ENCODE peak calls at places on chromosomes 3 and 15, in five cellular contexts. One of them, this sample, is unnamed.

GRCh38 chr3:48428863-48429415 is 947 bp downstream of the PLXNB1 start:
- DNase-seq in fibroblast of mammary gland: no peak
- DNase-seq in nucleus accumbens: no peak
- DNase-seq in M059J: no peak
- DNase-seq in uterus: peak; percentile 61
- DNase-seq in this sample: no peak

GRCh38 chr3:182115328-182116045 is 403.8 kb downstream of the SOX2 start:
- DNase-seq in fibroblast of mammary gland: no peak
- DNase-seq in uterus: no peak
- DNase-seq in nucleus accumbens: no peak
- DNase-seq in M059J: no peak
- DNase-seq in this sample: no peak

GRCh38 chr15:32941823-32942222 is 224.0 kb downstream of the GREM1 start:
- DNase-seq in uterus: no peak
- DNase-seq in M059J: no peak
- DNase-seq in fibroblast of mammary gland: no peak
- DNase-seq in nucleus accumbens: no peak
- DNase-seq in this sample: no peak

GRCh38 chr15:70412717-70413266 is 315.1 kb upstream of the TLE3 start:
- DNase-seq in nucleus accumbens: no peak
- DNase-seq in fibroblast of mammary gland: no peak
- DNase-seq in M059J: no peak
- DNase-seq in uterus: no peak
- DNase-seq in this sample: no peak

GRCh38 chr15:39700301-39700700 is 82.3 kb downstream of the FSIP1 start:
- DNase-seq in fibroblast of mammary gland: no peak
- DNase-seq in nucleus accumbens: no peak
- DNase-seq in M059J: no peak
- DNase-seq in uterus: no peak
- DNase-seq in this sample: no peak

GRCh38 chr3:71528816-71529215 is 54.7 kb downstream of the FOXP1 start:
- DNase-seq in uterus: no peak
- DNase-seq in fibroblast of mammary gland: no peak
- DNase-seq in M059J: no peak
- DNase-seq in nucleus accumbens: no peak
- DNase-seq in this sample: no peak

GRCh38 chr15:56683925-56684324 is 49.4 kb downstream of the ZNF280D start:
- DNase-seq in nucleus accumbens: no peak
- DNase-seq in fibroblast of mammary gland: no peak
- DNase-seq in uterus: no peak
- DNase-seq in M059J: no peak
- DNase-seq in this sample: no peak

GRCh38 chr15:94015324-94015723 is 216.0 kb upstream of the MCTP2 start:
- DNase-seq in fibroblast of mammary gland: no peak
- DNase-seq in nucleus accumbens: no peak
- DNase-seq in uterus: no peak
- DNase-seq in M059J: peak; percentile 47
- DNase-seq in this sample: no peak

GRCh38 chr3:127672429-127673190 is at the start of gene ABTB1:
- DNase-seq in M059J: peak; percentile 80
- DNase-seq in nucleus accumbens: peak; percentile 50
- DNase-seq in uterus: peak; percentile 82
- DNase-seq in fibroblast of mammary gland: peak; percentile 58
- DNase-seq in this sample: peak; percentile 82

GRCh38 chr15:58552505-58553364 is 120.9 kb downstream of the LIPC start:
- DNase-seq in nucleus accumbens: no peak
- DNase-seq in uterus: no peak
- DNase-seq in fibroblast of mammary gland: peak; percentile 62
- DNase-seq in M059J: no peak
- DNase-seq in this sample: no peak

GRCh38 chr3:82048711-82049110 is 287.3 kb upstream of the GBE1 start:
- DNase-seq in M059J: no peak
- DNase-seq in nucleus accumbens: no peak
- DNase-seq in fibroblast of mammary gland: no peak
- DNase-seq in uterus: no peak
- DNase-seq in this sample: no peak

GRCh38 chr3:70256566-70256965 is 55.9 kb downstream of the MDFIC2 start:
- DNase-seq in uterus: no peak
- DNase-seq in nucleus accumbens: no peak
- DNase-seq in M059J: no peak
- DNase-seq in fibroblast of mammary gland: no peak
- DNase-seq in this sample: no peak

GRCh38 chr15:74399511-74400312 is 32.3 kb upstream of the CYP11A1 start:
- DNase-seq in fibroblast of mammary gland: peak; percentile 89
- DNase-seq in nucleus accumbens: no peak
- DNase-seq in M059J: peak; percentile 74
- DNase-seq in uterus: no peak
- DNase-seq in this sample: no peak

GRCh38 chr3:24683090-24683489 is 188.4 kb upstream of the THRB start:
- DNase-seq in nucleus accumbens: no peak
- DNase-seq in fibroblast of mammary gland: peak; percentile 62
- DNase-seq in uterus: no peak
- DNase-seq in M059J: no peak
- DNase-seq in this sample: no peak

GRCh38 chr3:14646589-14647413 is 4.8 kb upstream of the CCDC174 start:
- DNase-seq in M059J: no peak
- DNase-seq in fibroblast of mammary gland: no peak
- DNase-seq in nucleus accumbens: no peak
- DNase-seq in uterus: no peak
- DNase-seq in this sample: no peak

GRCh38 chr3:45182915-45183881 is 37.0 kb upstream of the CDCP1 start:
- DNase-seq in M059J: peak; percentile 82
- DNase-seq in nucleus accumbens: peak; percentile 76
- DNase-seq in fibroblast of mammary gland: peak; percentile 75
- DNase-seq in uterus: no peak
- DNase-seq in this sample: no peak

GRCh38 chr15:85906028-85906427 is 111.3 kb upstream of the KLHL25 start:
- DNase-seq in M059J: no peak
- DNase-seq in uterus: no peak
- DNase-seq in fibroblast of mammary gland: no peak
- DNase-seq in nucleus accumbens: no peak
- DNase-seq in this sample: no peak

GRCh38 chr3:55373413-55373812 is 113.7 kb downstream of the WNT5A start:
- DNase-seq in M059J: no peak
- DNase-seq in fibroblast of mammary gland: peak; percentile 11
- DNase-seq in nucleus accumbens: no peak
- DNase-seq in uterus: no peak
- DNase-seq in this sample: no peak